ENCODE peak calls at places on chromosome 12, in five cellular contexts. One of them, this sample, is unnamed.

GRCh38 chr12:12990700-12991468 is 9.2 kb downstream of the HEBP1 start:
- DNase-seq in tibial nerve: no peak
- DNase-seq in Peyer's patch: no peak
- DNase-seq in heart left ventricle: no peak
- DNase-seq in stomach: no peak
- DNase-seq in this sample: peak; percentile 87

GRCh38 chr12:30719060-30719459 is 23.4 kb upstream of the IPO8 start:
- DNase-seq in tibial nerve: no peak
- DNase-seq in Peyer's patch: no peak
- DNase-seq in heart left ventricle: no peak
- DNase-seq in stomach: no peak
- DNase-seq in this sample: no peak

GRCh38 chr12:64461634-64462414 is 9.9 kb downstream of the TBK1 start:
- DNase-seq in tibial nerve: no peak
- DNase-seq in Peyer's patch: no peak
- DNase-seq in heart left ventricle: no peak
- DNase-seq in stomach: no peak
- DNase-seq in this sample: no peak

GRCh38 chr12:95484524-95484923 is 10.6 kb downstream of the METAP2 start:
- DNase-seq in tibial nerve: no peak
- DNase-seq in Peyer's patch: no peak
- DNase-seq in heart left ventricle: no peak
- DNase-seq in stomach: no peak
- DNase-seq in this sample: no peak

GRCh38 chr12:110372056-110372425 is 31.5 kb downstream of the ANAPC7 start:
- DNase-seq in tibial nerve: no peak
- DNase-seq in Peyer's patch: no peak
- DNase-seq in heart left ventricle: no peak
- DNase-seq in stomach: no peak
- DNase-seq in this sample: no peak

GRCh38 chr12:107891967-107892366 is 117.5 kb downstream of the ASCL4 start:
- DNase-seq in tibial nerve: no peak
- DNase-seq in Peyer's patch: no peak
- DNase-seq in heart left ventricle: no peak
- DNase-seq in stomach: no peak
- DNase-seq in this sample: no peak

GRCh38 chr12:101792046-101792931 is 38.5 kb downstream of the GNPTAB start:
- DNase-seq in tibial nerve: no peak
- DNase-seq in Peyer's patch: no peak
- DNase-seq in heart left ventricle: no peak
- DNase-seq in stomach: no peak
- DNase-seq in this sample: no peak

GRCh38 chr12:109154485-109155438 is 38.4 kb downstream of the ACACB start:
- DNase-seq in tibial nerve: peak; percentile 74
- DNase-seq in Peyer's patch: peak; percentile 76
- DNase-seq in heart left ventricle: peak; percentile 90
- DNase-seq in stomach: peak; percentile 85
- DNase-seq in this sample: peak; percentile 84

GRCh38 chr12:10632226-10632625 is 18.8 kb upstream of the MAGOHB start:
- DNase-seq in tibial nerve: no peak
- DNase-seq in Peyer's patch: no peak
- DNase-seq in heart left ventricle: no peak
- DNase-seq in stomach: no peak
- DNase-seq in this sample: no peak

GRCh38 chr12:91805031-91805430 is 340.6 kb downstream of the BTG1 start:
- DNase-seq in tibial nerve: no peak
- DNase-seq in Peyer's patch: no peak
- DNase-seq in heart left ventricle: no peak
- DNase-seq in stomach: no peak
- DNase-seq in this sample: no peak

GRCh38 chr12:53550595-53550994 is 43.3 kb upstream of the NPFF start:
- DNase-seq in tibial nerve: no peak
- DNase-seq in Peyer's patch: no peak
- DNase-seq in heart left ventricle: no peak
- DNase-seq in stomach: no peak
- DNase-seq in this sample: no peak

GRCh38 chr12:105595440-105595839 is 264.9 kb downstream of the C12orf75 start:
- DNase-seq in tibial nerve: no peak
- DNase-seq in Peyer's patch: no peak
- DNase-seq in heart left ventricle: no peak
- DNase-seq in stomach: no peak
- DNase-seq in this sample: no peak

GRCh38 chr12:106733660-106734059 is 40.8 kb upstream of the RIC8B start:
- DNase-seq in tibial nerve: no peak
- DNase-seq in Peyer's patch: no peak
- DNase-seq in heart left ventricle: no peak
- DNase-seq in stomach: no peak
- DNase-seq in this sample: no peak

GRCh38 chr12:92138144-92138543 is 7.5 kb downstream of the BTG1 start:
- DNase-seq in tibial nerve: no peak
- DNase-seq in Peyer's patch: no peak
- DNase-seq in heart left ventricle: no peak
- DNase-seq in stomach: no peak
- DNase-seq in this sample: no peak

GRCh38 chr12:107990325-107990724 is 138.8 kb upstream of the WSCD2 start:
- DNase-seq in tibial nerve: no peak
- DNase-seq in Peyer's patch: no peak
- DNase-seq in heart left ventricle: no peak
- DNase-seq in stomach: no peak
- DNase-seq in this sample: peak; percentile 58

GRCh38 chr12:1127021-1127420 is 136.0 kb downstream of the ERC1 start:
- DNase-seq in tibial nerve: no peak
- DNase-seq in Peyer's patch: no peak
- DNase-seq in heart left ventricle: no peak
- DNase-seq in stomach: no peak
- DNase-seq in this sample: no peak

GRCh38 chr12:69649529-69649928 is 38.8 kb upstream of the LRRC10 start:
- DNase-seq in tibial nerve: no peak
- DNase-seq in Peyer's patch: no peak
- DNase-seq in heart left ventricle: no peak
- DNase-seq in stomach: no peak
- DNase-seq in this sample: no peak

GRCh38 chr12:77615331-77615730 is 215.4 kb upstream of the NAV3 start:
- DNase-seq in tibial nerve: no peak
- DNase-seq in Peyer's patch: no peak
- DNase-seq in heart left ventricle: no peak
- DNase-seq in stomach: no peak
- DNase-seq in this sample: no peak

GRCh38 chr12:46460682-46461215 is 88.2 kb upstream of the SLC38A2 start:
- DNase-seq in tibial nerve: no peak
- DNase-seq in Peyer's patch: no peak
- DNase-seq in heart left ventricle: no peak
- DNase-seq in stomach: no peak
- DNase-seq in this sample: no peak

GRCh38 chr12:46458500-46459106 is 86.0 kb upstream of the SLC38A2 start:
- DNase-seq in tibial nerve: no peak
- DNase-seq in Peyer's patch: no peak
- DNase-seq in heart left ventricle: no peak
- DNase-seq in stomach: no peak
- DNase-seq in this sample: no peak

GRCh38 chr12:46461459-46461858 is 88.9 kb upstream of the SLC38A2 start:
- DNase-seq in tibial nerve: peak; percentile 23
- DNase-seq in Peyer's patch: no peak
- DNase-seq in heart left ventricle: no peak
- DNase-seq in stomach: peak; percentile 61
- DNase-seq in this sample: peak; percentile 8

GRCh38 chr12:46459111-46459510 is 86.5 kb upstream of the SLC38A2 start:
- DNase-seq in tibial nerve: no peak
- DNase-seq in Peyer's patch: no peak
- DNase-seq in heart left ventricle: no peak
- DNase-seq in stomach: no peak
- DNase-seq in this sample: no peak

DNA sequence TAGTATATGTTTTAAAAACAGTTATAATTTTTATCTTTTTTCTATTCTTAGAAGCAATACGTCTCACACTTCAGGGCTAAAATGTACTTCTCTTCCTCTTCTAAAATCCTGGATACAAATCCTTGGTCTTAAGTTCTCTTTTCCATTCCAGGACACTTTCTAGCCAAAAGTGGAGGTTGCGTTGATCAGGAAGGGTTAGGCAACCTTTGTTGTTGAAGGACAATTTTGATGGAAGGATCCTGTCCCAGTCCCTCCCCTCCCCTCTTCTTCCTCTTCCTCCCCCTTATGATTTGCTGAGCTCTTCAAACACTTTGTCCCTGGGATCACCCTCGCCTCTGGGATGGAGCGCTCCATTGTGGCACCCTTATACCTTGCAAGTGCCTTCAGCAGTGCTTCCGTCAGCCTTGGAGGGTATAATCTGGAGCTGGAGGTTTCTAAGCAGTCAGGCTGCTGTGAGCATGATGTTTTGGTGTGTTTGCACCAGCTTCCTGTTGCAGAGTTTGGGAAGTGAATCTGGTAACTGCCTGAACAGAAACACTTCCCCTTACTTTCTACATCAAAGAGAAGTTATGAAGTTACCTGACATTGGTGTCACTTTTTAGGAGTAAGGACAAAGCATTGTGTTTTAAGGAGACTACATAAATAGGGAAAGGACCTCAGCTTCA is 87.4 kb upstream of the SLC38A2 start:
- DNase-seq in tibial nerve: no peak
- DNase-seq in Peyer's patch: peak; percentile 48
- DNase-seq in heart left ventricle: no peak
- DNase-seq in stomach: no peak
- DNase-seq in this sample: no peak
- H3K4me3 ChIP-seq in tibial nerve: no peak overlapping the region
- H3K4me3 ChIP-seq in Peyer's patch: no peak overlapping the region
- H3K4me3 ChIP-seq in heart left ventricle: no peak overlapping the region
- H3K4me3 ChIP-seq in stomach: no peak overlapping the region
- H3K4me3 ChIP-seq in this sample: no peak overlapping the region

GRCh38 chr12:4277205-4277543 is 3.6 kb downstream of the CCND2 start:
- DNase-seq in tibial nerve: no peak
- DNase-seq in Peyer's patch: no peak
- DNase-seq in heart left ventricle: no peak
- DNase-seq in stomach: no peak
- DNase-seq in this sample: no peak
- TF ChIP-seq POLR2A in tibial nerve: no peak
- TF ChIP-seq POLR2A in Peyer's patch: no peak
- TF ChIP-seq POLR2A in heart left ventricle: no peak
- TF ChIP-seq POLR2A in stomach: no peak
- TF ChIP-seq POLR2A in this sample: no peak

GRCh38 chr12:46475972-46476645 is 103.5 kb upstream of the SLC38A2 start:
- DNase-seq in tibial nerve: no peak
- DNase-seq in Peyer's patch: no peak
- DNase-seq in heart left ventricle: no peak
- DNase-seq in stomach: no peak
- DNase-seq in this sample: no peak
- H3K4me1 ChIP-seq in tibial nerve: peaks cover 15% of the 10 kb centered on the region
- H3K4me1 ChIP-seq in Peyer's patch: no peaks in the 10 kb centered on the region
- H3K4me1 ChIP-seq in heart left ventricle: no peaks in the 10 kb centered on the region
- H3K4me1 ChIP-seq in stomach: peaks cover 37% of the 10 kb centered on the region
- H3K4me1 ChIP-seq in this sample: peaks cover 14% of the 10 kb centered on the region

GRCh38 chr12:130956456-130957303 is 3.0 kb downstream of the ADGRD1 start:
- DNase-seq in tibial nerve: no peak
- DNase-seq in Peyer's patch: no peak
- DNase-seq in heart left ventricle: no peak
- DNase-seq in stomach: no peak
- DNase-seq in this sample: no peak
- H3K4me3 ChIP-seq in tibial nerve: peak overlapping the region; percentile 65
- H3K4me3 ChIP-seq in Peyer's patch: peak overlapping the region; percentile 55
- H3K4me3 ChIP-seq in heart left ventricle: peak overlapping the region; percentile 64
- H3K4me3 ChIP-seq in stomach: peak overlapping the region; percentile 10
- H3K4me3 ChIP-seq in this sample: no peak overlapping the region

GRCh38 chr12:102913453-102914226 is 3.4 kb downstream of the PAH start:
- DNase-seq in tibial nerve: no peak
- DNase-seq in Peyer's patch: no peak
- DNase-seq in heart left ventricle: no peak
- DNase-seq in stomach: no peak
- DNase-seq in this sample: no peak

GRCh38 chr12:102918840-102919239 is 1.8 kb upstream of the PAH start:
- DNase-seq in tibial nerve: no peak
- DNase-seq in Peyer's patch: no peak
- DNase-seq in heart left ventricle: no peak
- DNase-seq in stomach: no peak
- DNase-seq in this sample: no peak

GRCh38 chr12:102916252-102917025 is 605 bp downstream of the PAH start:
- DNase-seq in tibial nerve: no peak
- DNase-seq in Peyer's patch: no peak
- DNase-seq in heart left ventricle: no peak
- DNase-seq in stomach: no peak
- DNase-seq in this sample: no peak

GRCh38 chr12:102920271-102920670 is 3.2 kb upstream of the PAH start:
- DNase-seq in tibial nerve: no peak
- DNase-seq in Peyer's patch: no peak
- DNase-seq in heart left ventricle: no peak
- DNase-seq in stomach: no peak
- DNase-seq in this sample: no peak

DNA sequence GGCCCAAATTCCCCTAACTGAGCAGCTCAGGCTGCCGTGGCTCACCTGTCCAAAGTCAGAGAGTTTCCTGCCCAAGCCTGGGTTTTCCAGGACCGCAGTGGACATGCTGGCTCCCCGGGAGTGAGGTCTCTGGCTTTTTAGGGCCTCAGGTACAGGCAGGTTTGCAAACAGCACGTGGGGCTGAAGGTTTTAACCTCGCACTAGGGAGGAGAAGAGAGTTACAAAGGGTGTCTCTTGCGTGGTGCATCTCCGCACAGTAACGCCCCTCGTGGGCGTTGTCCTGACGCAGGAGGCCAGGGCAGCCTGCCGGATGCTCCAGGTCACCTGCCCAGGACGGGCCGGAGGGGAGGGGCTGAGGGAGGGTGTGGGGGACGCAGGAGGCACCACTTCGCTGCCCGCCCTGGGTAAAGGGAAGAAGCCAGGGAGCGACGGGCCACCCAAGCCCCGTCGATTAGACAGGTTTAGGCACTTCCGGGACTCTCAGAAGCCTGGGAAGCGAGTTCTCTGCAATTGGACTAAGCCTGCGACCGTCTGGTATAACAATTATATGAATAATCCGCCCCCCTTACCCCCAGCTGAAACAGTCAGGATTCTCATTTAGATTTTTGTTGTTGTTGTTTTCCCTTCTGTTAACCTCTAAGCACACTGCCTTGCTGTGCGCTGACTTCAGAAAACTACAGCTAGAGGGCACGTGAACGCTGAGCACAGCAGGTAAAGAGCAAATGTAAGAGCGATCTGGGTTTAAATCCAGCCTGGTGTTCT is at the start of gene PAH:
- DNase-seq in tibial nerve: no peak
- DNase-seq in Peyer's patch: peak; percentile 18
- DNase-seq in heart left ventricle: no peak
- DNase-seq in stomach: peak; percentile 26
- DNase-seq in this sample: peak; percentile 67
- TF ChIP-seq POLR2A in tibial nerve: no peak
- TF ChIP-seq POLR2A in Peyer's patch: no peak
- TF ChIP-seq POLR2A in heart left ventricle: no peak
- TF ChIP-seq POLR2A in stomach: no peak
- TF ChIP-seq POLR2A in this sample: peak; percentile 18

This sample was measured in thyroid gland.